ENCODE peak calls at places on chromosomes 13 and 19, in four cellular contexts. O, Z, K and A are unnamed samples.
A peak's percentile ranks its signal among the peaks of the same experiment; 100 is the strongest.

GRCh38 chr19:51501594-51502263 is at the start of gene SIGLEC12:
- DNase-seq in O (no peak), Z (no peak), K (no peak), A (no peak)

GRCh38 chr19:18713550-18714117 is 30.2 kb downstream of the CRTC1 start:
- DNase-seq in O (no peak), Z (no peak), K (no peak), A (no peak)

GRCh38 chr19:1163934-1164683 is 10.0 kb downstream of the SBNO2 start:
- DNase-seq in O (no peak), Z (no peak), K (no peak), A (no peak)

GRCh38 chr19:31347828-31348314 is 1.4 kb downstream of the TSHZ3 start:
- DNase-seq in O (no peak), Z (no peak), K (peak; percentile 50), A (no peak)

GRCh38 chr13:102233566-102234208 is 168.2 kb downstream of the FGF14 start:
- DNase-seq in O (no peak), Z (no peak), K (no peak), A (no peak)

GRCh38 chr19:18419195-18419698 is at the start of gene SSBP4:
- DNase-seq in O (no peak), Z (peak; percentile 79), K (peak; percentile 80), A (no peak)

GRCh38 chr19:12828494-12828893 is 5.9 kb downstream of the RTBDN start:
- DNase-seq in O (no peak), Z (no peak), K (no peak), A (no peak)

GRCh38 chr19:3551808-3552095 is 5.6 kb downstream of the MFSD12 start:
- DNase-seq in O (no peak), Z (no peak), K (no peak), A (no peak)

GRCh38 chr19:3110126-3110825 is 16.1 kb downstream of the GNA11 start:
- DNase-seq in O (no peak), Z (no peak), K (no peak), A (no peak)

GRCh38 chr13:89923731-89924130 is 1423.8 kb upstream of the MIR17HG start:
- DNase-seq in O (peak; percentile 8), Z (no peak), K (no peak), A (no peak)

GRCh38 chr13:32001392-32001768 is 30.2 kb upstream of the FRY start:
- DNase-seq in O (no peak), Z (peak; percentile 39), K (no peak), A (no peak)

GRCh38 chr19:52171321-52172169 is at the start of gene ZNF836:
- DNase-seq in O (no peak), Z (peak; percentile 69), K (peak; percentile 92), A (peak; percentile 87)

GRCh38 chr13:64531400-64531799 is 2698.7 kb downstream of the PCDH9 start:
- DNase-seq in O (no peak), Z (no peak), K (no peak), A (no peak)

GRCh38 chr13:35916186-35916585 is 215.0 kb downstream of the DCLK1 start:
- DNase-seq in O (no peak), Z (no peak), K (no peak), A (no peak)

GRCh38 chr19:48182434-48182833 is 12.0 kb downstream of the ZSWIM9 start:
- DNase-seq in O (no peak), Z (no peak), K (no peak), A (no peak)
- TF ChIP-seq CTCF in O (no peak), Z (no peak), K (no peak), A (peak; percentile 23)

GRCh38 chr13:73451120-73452029 is 392.6 kb downstream of the KLF5 start:
- DNase-seq in O (no peak), Z (peak; percentile 80), K (no peak), A (no peak)
- TF ChIP-seq CTCF in O (no peak), Z (no peak), K (no peak), A (no peak)

DNA sequence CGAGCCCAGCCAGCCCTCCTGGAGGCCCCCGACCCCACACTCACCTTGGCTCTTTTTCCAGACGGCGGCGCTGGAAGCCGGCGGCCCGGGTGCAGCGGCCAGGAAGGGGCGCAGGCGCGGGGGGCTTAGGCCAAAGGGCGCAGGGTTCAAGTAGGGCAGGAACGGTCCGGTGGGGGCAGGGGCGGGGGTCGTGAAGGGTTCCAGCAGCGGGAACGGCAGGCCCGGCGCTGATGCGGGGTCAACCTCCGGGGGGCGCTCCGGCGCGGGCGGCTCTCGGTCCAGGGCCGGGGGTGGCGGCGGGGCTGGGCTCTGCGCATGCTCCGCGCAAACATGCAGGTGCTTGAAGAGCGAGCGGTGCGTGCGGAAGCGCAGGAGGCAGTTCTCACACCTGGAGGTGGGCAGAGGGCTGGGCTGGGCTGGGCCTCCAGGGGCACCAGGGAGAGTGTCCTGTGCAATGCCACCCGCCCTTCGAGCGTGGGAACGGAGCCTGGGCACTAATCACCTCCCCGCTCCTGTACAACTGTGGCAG is 2.3 kb downstream of the ZNF414 start:
- DNase-seq in O (no peak), Z (no peak), K (no peak), A (no peak)
- TF ChIP-seq CTCF in O (no peak), Z (no peak), K (no peak), A (no peak)

GRCh38 chr13:80923907-80924306 is 583.0 kb upstream of the SPRY2 start:
- DNase-seq in O (no peak), Z (no peak), K (no peak), A (no peak)
- TF ChIP-seq CTCF in O (no peak), Z (no peak), K (no peak), A (peak; percentile 54)

DNA sequence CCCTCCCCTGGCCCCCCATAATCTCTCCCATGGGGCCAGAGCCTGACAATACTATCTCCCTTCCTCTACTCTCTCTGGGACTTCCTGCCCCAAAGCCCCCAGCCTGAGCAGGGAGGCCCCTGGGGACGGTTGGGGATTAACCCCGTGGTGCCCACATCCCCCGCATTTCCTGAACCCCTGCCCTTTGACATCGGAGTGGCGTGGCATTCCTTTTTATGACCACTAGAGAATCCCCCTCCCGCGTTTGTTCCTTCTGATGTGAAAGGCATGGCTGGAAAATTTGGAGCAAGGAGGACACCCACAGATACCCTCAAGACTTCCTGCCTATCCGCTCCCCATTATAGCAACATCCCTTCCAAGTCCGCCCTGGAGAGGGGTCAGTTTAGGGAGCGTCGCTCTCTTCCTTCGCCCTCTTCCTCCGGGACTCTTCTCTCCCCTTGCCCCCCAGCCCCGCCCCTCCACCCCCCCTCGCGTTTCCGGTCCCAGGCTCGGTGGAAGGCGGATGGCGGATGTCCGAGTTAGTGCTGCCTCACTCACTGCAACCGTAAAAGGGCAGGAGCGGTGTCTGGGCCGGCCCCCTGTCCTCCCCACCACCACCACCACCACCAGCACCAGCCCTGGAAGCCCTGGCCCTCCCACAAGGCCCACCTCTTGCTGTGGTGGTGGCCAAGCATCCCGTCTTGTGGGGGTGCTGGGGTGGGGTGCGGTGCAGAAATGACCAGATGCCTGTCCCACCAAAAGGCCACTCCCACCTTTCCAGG is 1.8 kb downstream of the VASP start:
- DNase-seq in O (no peak), Z (peak; percentile 81), K (peak; percentile 82), A (no peak)
- TF ChIP-seq CTCF in O (no peak), Z (no peak), K (no peak), A (no peak)

DNA sequence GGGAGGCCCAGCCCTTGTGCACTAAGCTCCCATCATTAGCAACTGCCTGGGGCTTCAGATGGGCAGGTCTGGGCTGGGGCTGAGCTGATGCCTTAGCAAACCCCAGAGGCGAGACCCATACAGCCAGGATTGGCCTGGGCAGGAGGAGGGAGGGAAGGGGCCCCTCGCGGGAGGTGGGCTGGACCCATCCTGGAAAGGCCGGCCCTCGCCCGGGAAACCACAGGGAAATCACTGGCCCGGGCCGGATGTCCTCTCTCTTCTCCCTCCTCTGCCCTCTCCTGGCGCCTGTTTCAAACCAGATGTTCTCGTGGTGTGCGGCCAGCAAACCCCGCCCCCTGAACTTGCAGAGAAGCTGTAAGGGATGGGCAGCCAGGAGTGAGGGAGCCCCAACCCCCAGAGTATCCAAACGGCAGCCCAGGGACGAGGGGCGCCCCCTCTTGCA is 43.1 kb downstream of the TMEM255B start:
- DNase-seq in O (peak; percentile 54), Z (peak; percentile 31), K (peak; percentile 71), A (no peak)
- TF ChIP-seq CTCF in O (peak; percentile 24), Z (no peak), K (no peak), A (no peak)